ENCODE peak calls at places on chromosomes 11 and 22, in four cellular contexts. M is CD4-positive, CD25-positive, alpha-beta regulatory T cell; D is tibial nerve; R is lower lobe of right lung. V is an unnamed sample. For H3K4me1, the result is how much of the 10 kb centered on the place peaks cover.

GRCh38 chr11:96035031-96035743 is 111.3 kb upstream of the MTMR2 start:
- DNase-seq in M (no peak), D (no peak), R (no peak), V (no peak)

GRCh38 chr11:35167451-35167954 is 28.5 kb downstream of the CD44 start:
- DNase-seq in M (no peak), D (no peak), R (no peak), V (no peak)

GRCh38 chr11:118364956-118365615 is 5.7 kb downstream of the UBE4A start:
- DNase-seq in M (no peak), D (no peak), R (no peak), V (no peak)

GRCh38 chr11:88377151-88377550 is 39.6 kb upstream of the CTSC start:
- DNase-seq in M (no peak), D (no peak), R (no peak), V (no peak)

GRCh38 chr11:76577199-76577920 is 93.2 kb downstream of the LRRC32 start:
- DNase-seq in M (no peak), D (no peak), R (no peak), V (no peak)

GRCh38 chr22:32987081-32987631 is 71.0 kb downstream of the SYN3 start:
- DNase-seq in M (no peak), D (no peak), R (no peak), V (no peak)

GRCh38 chr11:74672332-74672955 is 58.8 kb downstream of the CHRDL2 start:
- DNase-seq in M (no peak), D (no peak), R (no peak), V (no peak)

GRCh38 chr11:126115820-126116319 is 53.2 kb upstream of the CDON start:
- DNase-seq in M (no peak), D (peak), R (peak), V (no peak)

GRCh38 chr11:71456294-71456693 is 3.3 kb downstream of the NADSYN1 start:
- DNase-seq in M (no peak), D (no peak), R (no peak), V (no peak)

GRCh38 chr22:38868286-38868721 is 3.7 kb downstream of the CBX6 start:
- DNase-seq in M (no peak), D (no peak), R (peak), V (no peak)

GRCh38 chr11:74937696-74938475 is 11.0 kb downstream of the XRRA1 start:
- DNase-seq in M (no peak), D (no peak), R (no peak), V (no peak)

GRCh38 chr22:21984793-21985192 is 2.2 kb upstream of the TOP3B start:
- DNase-seq in M (no peak), D (no peak), R (no peak), V (peak)

GRCh38 chr11:8094656-8095055 is 13.6 kb downstream of the TUB start:
- DNase-seq in M (no peak), D (no peak), R (no peak), V (no peak)

GRCh38 chr11:6586434-6587359 is 16.7 kb downstream of the RRP8 start:
- DNase-seq in M (no peak), D (no peak), R (no peak), V (no peak)

GRCh38 chr11:91124363-91124762 is 901.5 kb upstream of the CHORDC1 start:
- DNase-seq in M (no peak), D (no peak), R (no peak), V (no peak)
- H3K27ac ChIP-seq in M (no peak), D (no peak), R (no peak), V (no peak)

GRCh38 chr22:39962071-39962470 is 1.9 kb downstream of the TMA7B start:
- DNase-seq in M (no peak), D (no peak), R (no peak), V (no peak)
- H3K4me1 ChIP-seq in M (under half), D (under half), R (under half), V (under half)

DNA sequence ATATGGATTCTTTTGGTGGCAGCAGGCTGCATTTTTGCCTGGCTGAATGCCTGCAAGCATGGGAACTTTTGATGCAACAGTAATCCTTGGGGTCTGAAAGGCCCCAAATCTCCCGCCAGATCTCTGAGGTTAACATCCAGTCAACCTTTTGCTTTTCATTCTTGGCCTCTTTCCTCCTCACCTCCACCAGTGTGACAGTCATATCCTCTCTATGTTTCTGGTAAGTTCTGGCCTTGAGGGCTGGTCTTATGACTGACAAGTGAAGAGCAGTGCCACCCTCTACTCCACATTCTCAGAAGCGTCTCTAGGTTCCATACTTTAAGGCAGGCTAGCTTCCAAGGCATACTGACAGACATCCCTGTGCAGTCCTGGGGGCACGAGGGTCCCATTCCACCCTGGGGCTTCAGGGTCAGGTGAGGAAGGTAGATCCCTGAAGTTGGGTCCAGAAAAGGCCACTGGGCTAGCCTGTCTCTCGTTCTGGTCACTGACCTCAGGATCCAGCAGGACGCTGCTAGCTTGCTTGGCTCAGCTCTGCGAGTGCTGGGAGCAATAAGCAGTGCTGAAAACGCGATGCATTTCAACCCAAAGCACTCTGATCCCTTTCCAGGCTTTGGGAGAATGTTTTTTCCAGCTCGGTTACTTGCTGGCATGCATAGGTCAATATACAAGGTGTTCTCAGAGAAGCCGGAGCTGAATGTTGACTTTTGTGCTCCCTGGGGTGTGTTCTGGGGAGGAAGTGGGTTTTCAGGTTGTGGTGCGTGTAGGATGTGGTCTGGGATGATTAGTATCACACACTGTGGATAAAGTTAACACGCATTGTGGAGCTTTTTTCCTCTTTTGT is 75.2 kb downstream of the PTPRJ start:
- DNase-seq in M (peak), D (no peak), R (no peak), V (no peak)
- H3K4me3 ChIP-seq in M (peak), D (no peak), R (no peak), V (no peak)

GRCh38 chr22:50199836-50200332 is 927 bp upstream of the SELENOO start:
- DNase-seq in M (peak), D (no peak), R (no peak), V (no peak)

GRCh38 chr22:50202130-50202671 is 1.4 kb downstream of the SELENOO start:
- DNase-seq in M (no peak), D (no peak), R (no peak), V (no peak)

GRCh38 chr22:50200333-50201190 is at the start of gene SELENOO:
- DNase-seq in M (peak), D (peak), R (peak), V (no peak)

GRCh38 chr22:50203288-50203687 is 2.5 kb downstream of the SELENOO start:
- DNase-seq in M (no peak), D (no peak), R (no peak), V (no peak)

DNA sequence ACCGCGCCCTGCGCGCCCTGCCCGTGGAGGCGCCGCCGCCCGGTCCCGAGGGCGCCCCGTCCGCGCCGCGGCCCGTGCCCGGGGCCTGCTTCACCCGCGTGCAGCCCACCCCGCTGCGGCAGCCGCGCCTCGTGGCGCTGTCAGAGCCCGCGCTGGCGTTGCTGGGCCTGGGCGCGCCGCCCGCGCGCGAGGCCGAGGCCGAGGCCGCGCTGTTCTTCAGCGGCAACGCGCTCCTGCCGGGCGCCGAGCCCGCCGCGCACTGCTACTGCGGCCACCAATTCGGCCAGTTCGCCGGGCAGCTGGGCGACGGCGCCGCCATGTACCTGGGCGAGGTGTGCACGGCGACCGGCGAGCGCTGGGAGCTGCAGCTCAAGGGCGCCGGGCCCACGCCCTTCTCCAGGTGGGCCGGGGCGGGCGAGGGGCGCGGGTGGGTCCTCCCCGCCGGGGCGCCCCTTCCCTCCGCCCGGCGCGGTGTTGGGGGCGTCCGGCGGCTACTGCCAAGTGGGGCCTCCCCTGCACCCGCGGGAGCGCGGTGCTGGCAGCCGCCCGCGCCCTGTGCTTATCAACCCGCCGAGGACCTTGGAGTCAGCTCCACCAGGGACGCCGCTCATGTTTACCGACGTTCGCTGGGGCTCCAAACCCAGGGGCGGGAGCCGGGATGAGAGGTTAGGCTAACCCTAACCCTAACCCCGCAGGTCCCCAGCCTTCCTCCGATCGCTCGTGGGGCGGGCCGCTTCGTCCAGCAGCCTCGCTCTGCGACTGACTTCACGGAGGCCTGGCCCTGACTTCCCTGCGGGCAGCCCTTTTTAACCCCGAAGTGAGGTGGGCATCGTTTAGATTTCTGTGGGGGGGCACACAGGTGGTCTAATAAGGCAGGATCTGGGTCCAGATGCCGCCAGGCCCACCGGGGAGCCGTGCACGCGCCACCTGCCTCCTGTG is 649 bp downstream of the SELENOO start:
- DNase-seq in M (no peak), D (no peak), R (no peak), V (no peak)
- H3K27ac ChIP-seq in M (peak), D (peak), R (peak), V (no peak)

DNA sequence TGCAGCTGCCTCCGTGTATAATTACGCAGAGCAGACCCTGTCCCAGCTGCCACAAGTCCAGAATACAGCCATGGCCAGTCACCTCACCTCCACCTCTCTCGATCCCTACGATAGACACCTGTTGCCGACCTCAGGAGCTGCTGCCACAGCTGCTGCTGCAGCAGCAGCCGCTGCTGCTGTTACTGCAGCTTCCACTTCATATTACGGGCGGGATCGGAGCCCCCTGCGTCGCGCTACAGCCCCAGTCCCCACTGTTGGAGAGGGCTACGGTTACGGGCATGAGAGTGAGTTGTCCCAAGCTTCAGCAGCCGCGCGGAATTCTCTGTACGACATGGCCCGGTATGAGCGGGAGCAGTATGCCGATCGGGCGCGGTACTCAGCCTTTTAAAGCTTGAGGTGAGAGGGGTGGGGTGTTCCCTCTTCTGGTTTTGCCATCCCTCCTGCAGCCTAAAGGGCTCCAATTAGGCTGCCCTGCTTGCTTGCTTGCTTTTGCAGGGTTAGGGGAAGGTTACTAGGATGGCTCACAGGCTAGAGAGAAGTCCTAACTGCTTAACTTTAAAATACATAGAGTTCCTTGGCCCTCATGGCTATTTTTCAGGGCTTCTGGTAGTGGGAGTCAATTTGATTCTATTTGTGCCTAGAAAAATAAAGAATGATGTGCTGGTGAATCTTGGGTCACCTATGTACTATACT is 5.4 kb downstream of the RBM4 start:
- DNase-seq in M (no peak), D (no peak), R (no peak), V (no peak)
- H3K4me1 ChIP-seq in M (half or more), D (under half), R (half or more), V (under half)

GRCh38 chr11:64206457-64207246 is at the start of gene FERMT3:
- DNase-seq in M (peak), D (no peak), R (peak), V (no peak)
- H3K4me3 ChIP-seq in M (peak), D (peak), R (peak), V (no peak)

GRCh38 chr11:47350315-47350714 is 2.2 kb downstream of the MYBPC3 start:
- DNase-seq in M (no peak), D (no peak), R (no peak), V (no peak)
- H3K27ac ChIP-seq in M (no peak), D (no peak), R (no peak), V (no peak)

V was measured in iPS DF 6.9.